ENCODE peak calls at places on chromosomes 1 and 21, in four cellular contexts. One of them, this sample, is unnamed.

GRCh38 chr1:210151063-210151672 is 81.4 kb upstream of the SERTAD4 start:
- DNase-seq in body of pancreas: no peak
- DNase-seq in AG10803: no peak
- DNase-seq in uterus: no peak
- DNase-seq in this sample: no peak

GRCh38 chr1:85495556-85495955 is 30.6 kb upstream of the DDAH1 start:
- DNase-seq in body of pancreas: peak; percentile 59
- DNase-seq in AG10803: peak; percentile 62
- DNase-seq in uterus: no peak
- DNase-seq in this sample: no peak

GRCh38 chr1:8216005-8216404 is 101.9 kb upstream of the SLC45A1 start:
- DNase-seq in body of pancreas: no peak
- DNase-seq in AG10803: no peak
- DNase-seq in uterus: no peak
- DNase-seq in this sample: no peak

GRCh38 chr1:234732260-234732659 is 122.3 kb upstream of the IRF2BP2 start:
- DNase-seq in body of pancreas: no peak
- DNase-seq in AG10803: no peak
- DNase-seq in uterus: no peak
- DNase-seq in this sample: no peak

GRCh38 chr1:2489615-2490014 is 13.5 kb downstream of the PLCH2 start:
- DNase-seq in body of pancreas: no peak
- DNase-seq in AG10803: no peak
- DNase-seq in uterus: no peak
- DNase-seq in this sample: no peak

GRCh38 chr1:31674626-31675025 is 29.2 kb downstream of the COL16A1 start:
- DNase-seq in body of pancreas: no peak
- DNase-seq in AG10803: no peak
- DNase-seq in uterus: no peak
- DNase-seq in this sample: no peak

GRCh38 chr1:30672661-30673060 is 50.7 kb downstream of the MATN1 start:
- DNase-seq in body of pancreas: no peak
- DNase-seq in AG10803: peak; percentile 53
- DNase-seq in uterus: no peak
- DNase-seq in this sample: no peak

GRCh38 chr1:98386675-98387440 is 274.7 kb upstream of the SNX7 start:
- DNase-seq in body of pancreas: no peak
- DNase-seq in AG10803: no peak
- DNase-seq in uterus: no peak
- DNase-seq in this sample: no peak

GRCh38 chr1:154951901-154952657 is 3.8 kb downstream of the PBXIP1 start:
- DNase-seq in body of pancreas: no peak
- DNase-seq in AG10803: no peak
- DNase-seq in uterus: no peak
- DNase-seq in this sample: no peak

GRCh38 chr1:41432481-41433280 is 51.8 kb downstream of the EDN2 start:
- DNase-seq in body of pancreas: peak; percentile 92
- DNase-seq in AG10803: peak; percentile 77
- DNase-seq in uterus: peak; percentile 82
- DNase-seq in this sample: peak; percentile 97

GRCh38 chr1:227894831-227895451 is 52.8 kb downstream of the WNT9A start:
- DNase-seq in body of pancreas: no peak
- DNase-seq in AG10803: no peak
- DNase-seq in uterus: no peak
- DNase-seq in this sample: no peak

GRCh38 chr1:226132731-226133503 is 53.6 kb downstream of the ACBD3 start:
- DNase-seq in body of pancreas: peak; percentile 38
- DNase-seq in AG10803: no peak
- DNase-seq in uterus: no peak
- DNase-seq in this sample: no peak

GRCh38 chr1:186802388-186802787 is 26.4 kb upstream of the PLA2G4A start:
- DNase-seq in body of pancreas: no peak
- DNase-seq in AG10803: no peak
- DNase-seq in uterus: no peak
- DNase-seq in this sample: no peak

GRCh38 chr1:113616201-113616600 is 143.1 kb downstream of the PHTF1 start:
- DNase-seq in body of pancreas: no peak
- DNase-seq in AG10803: peak; percentile 9
- DNase-seq in uterus: no peak
- DNase-seq in this sample: no peak

GRCh38 chr1:246383217-246383616 is 123.9 kb downstream of the SMYD3 start:
- DNase-seq in body of pancreas: no peak
- DNase-seq in AG10803: no peak
- DNase-seq in uterus: no peak
- DNase-seq in this sample: no peak

GRCh38 chr1:165549908-165550480 is 6.2 kb downstream of the LRRC52 start:
- DNase-seq in body of pancreas: no peak
- DNase-seq in AG10803: no peak
- DNase-seq in uterus: no peak
- DNase-seq in this sample: no peak

GRCh38 chr1:165152727-165153126 is 203.8 kb downstream of the LMX1A start:
- DNase-seq in body of pancreas: peak; percentile 13
- DNase-seq in AG10803: no peak
- DNase-seq in uterus: no peak
- DNase-seq in this sample: no peak

GRCh38 chr1:150613061-150613920 is 16.1 kb downstream of the ENSA start:
- DNase-seq in body of pancreas: peak; percentile 42
- DNase-seq in AG10803: peak; percentile 70
- DNase-seq in uterus: no peak
- DNase-seq in this sample: no peak

GRCh38 chr1:109391626-109392025 is 6.1 kb downstream of the SORT1 start:
- DNase-seq in body of pancreas: no peak
- DNase-seq in AG10803: no peak
- DNase-seq in uterus: no peak
- DNase-seq in this sample: no peak

GRCh38 chr21:45439171-45439872 is 34.4 kb downstream of the COL18A1 start:
- DNase-seq in body of pancreas: peak; percentile 82
- DNase-seq in AG10803: peak; percentile 85
- DNase-seq in uterus: peak; percentile 85
- DNase-seq in this sample: peak; percentile 90

GRCh38 chr1:92446990-92447681 is 39.6 kb downstream of the GFI1 start:
- DNase-seq in body of pancreas: no peak
- DNase-seq in AG10803: no peak
- DNase-seq in uterus: no peak
- DNase-seq in this sample: no peak

GRCh38 chr1:43077273-43077672 is 94.8 kb downstream of the EBNA1BP2 start:
- DNase-seq in body of pancreas: no peak
- DNase-seq in AG10803: no peak
- DNase-seq in uterus: no peak
- DNase-seq in this sample: no peak

GRCh38 chr1:87594736-87595383 is 266.2 kb downstream of the LMO4 start:
- DNase-seq in body of pancreas: no peak
- DNase-seq in AG10803: no peak
- DNase-seq in uterus: no peak
- DNase-seq in this sample: no peak

GRCh38 chr1:41891403-41891896 is 27.3 kb downstream of the HIVEP3 start:
- DNase-seq in body of pancreas: peak; percentile 47
- DNase-seq in AG10803: no peak
- DNase-seq in uterus: no peak
- DNase-seq in this sample: no peak

GRCh38 chr1:15948600-15949452 is 27.1 kb downstream of the ZBTB17 start:
- DNase-seq in body of pancreas: peak; percentile 54
- DNase-seq in AG10803: peak; percentile 98
- DNase-seq in uterus: peak; percentile 89
- DNase-seq in this sample: peak; percentile 93
- H3K4me3 ChIP-seq in body of pancreas: no peak overlapping the region
- H3K4me3 ChIP-seq in AG10803: peak overlapping the region; percentile 53
- H3K4me3 ChIP-seq in uterus: peak overlapping the region; percentile 26
- H3K4me3 ChIP-seq in this sample: no peak overlapping the region

GRCh38 chr1:111217183-111217910 is 10.2 kb upstream of the CHI3L2 start:
- DNase-seq in body of pancreas: no peak
- DNase-seq in AG10803: no peak
- DNase-seq in uterus: no peak
- DNase-seq in this sample: no peak
- H3K4me3 ChIP-seq in body of pancreas: no peak overlapping the region
- H3K4me3 ChIP-seq in AG10803: no peak overlapping the region
- H3K4me3 ChIP-seq in uterus: no peak overlapping the region
- H3K4me3 ChIP-seq in this sample: no peak overlapping the region

GRCh38 chr1:236677641-236678235 is 8.6 kb upstream of the ACTN2 start:
- DNase-seq in body of pancreas: no peak
- DNase-seq in AG10803: no peak
- DNase-seq in uterus: no peak
- DNase-seq in this sample: no peak

GRCh38 chr1:236670060-236670459 is 16.2 kb upstream of the ACTN2 start:
- DNase-seq in body of pancreas: no peak
- DNase-seq in AG10803: no peak
- DNase-seq in uterus: no peak
- DNase-seq in this sample: no peak

GRCh38 chr1:236673284-236673919 is 12.9 kb upstream of the ACTN2 start:
- DNase-seq in body of pancreas: no peak
- DNase-seq in AG10803: peak; percentile 12
- DNase-seq in uterus: no peak
- DNase-seq in this sample: no peak
- H3K4me3 ChIP-seq in body of pancreas: no peak overlapping the region
- H3K4me3 ChIP-seq in AG10803: no peak overlapping the region
- H3K4me3 ChIP-seq in uterus: no peak overlapping the region
- H3K4me3 ChIP-seq in this sample: peak overlapping the region; percentile 26

GRCh38 chr21:25459993-25460392 is 147.3 kb downstream of the MRPL39 start:
- DNase-seq in body of pancreas: no peak
- DNase-seq in AG10803: no peak
- DNase-seq in uterus: no peak
- DNase-seq in this sample: no peak

GRCh38 chr21:25465263-25465662 is 142.0 kb downstream of the MRPL39 start:
- DNase-seq in body of pancreas: no peak
- DNase-seq in AG10803: no peak
- DNase-seq in uterus: no peak
- DNase-seq in this sample: no peak

GRCh38 chr21:25461730-25462129 is 145.6 kb downstream of the MRPL39 start:
- DNase-seq in body of pancreas: no peak
- DNase-seq in AG10803: no peak
- DNase-seq in uterus: no peak
- DNase-seq in this sample: no peak

GRCh38 chr21:25464275-25464674 is 143.0 kb downstream of the MRPL39 start:
- DNase-seq in body of pancreas: no peak
- DNase-seq in AG10803: no peak
- DNase-seq in uterus: no peak
- DNase-seq in this sample: no peak

DNA sequence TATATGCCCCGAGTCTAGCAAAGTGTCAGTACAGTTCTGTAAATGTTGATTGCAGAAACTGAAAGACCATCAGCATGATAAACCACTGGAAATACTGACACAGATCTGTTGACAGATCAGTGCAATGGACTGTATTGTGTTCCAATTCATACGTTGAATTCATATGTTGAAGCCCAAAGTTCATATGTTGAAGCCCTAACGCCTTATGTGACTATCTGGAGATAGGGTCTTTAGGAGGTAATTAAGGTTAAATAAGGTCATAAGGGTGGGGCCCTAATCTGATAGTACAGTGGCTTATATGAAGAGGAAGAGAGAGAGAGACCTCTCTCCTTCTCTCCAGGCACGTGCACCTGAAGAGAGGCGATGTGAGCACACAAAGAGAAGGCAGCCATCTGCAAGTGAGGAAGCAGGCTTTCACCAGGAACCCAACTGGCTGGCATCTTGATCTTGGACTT is 144.7 kb downstream of the MRPL39 start:
- DNase-seq in body of pancreas: no peak
- DNase-seq in AG10803: no peak
- DNase-seq in uterus: no peak
- DNase-seq in this sample: no peak
- H3K4me3 ChIP-seq in body of pancreas: no peak overlapping the region
- H3K4me3 ChIP-seq in AG10803: no peak overlapping the region
- H3K4me3 ChIP-seq in uterus: no peak overlapping the region
- H3K4me3 ChIP-seq in this sample: no peak overlapping the region

This sample was measured in aorta.